ENCODE peak calls at places on chromosome 20, in nine cellular contexts. One of them, this sample, is unnamed.

GRCh38 chr20:17771206-17772004 is 71.6 kb downstream of the BANF2 start:
- DNase-seq in IMR-90: no peak
- DNase-seq in GM12864: no peak
- DNase-seq in neural progenitor cell: no peak
- DNase-seq in GM23338: no peak
- DNase-seq in ovary: no peak
- DNase-seq in fibroblast of lung: no peak
- DNase-seq in fibroblast of the aortic adventitia: no peak
- DNase-seq in adrenal gland: no peak
- DNase-seq in this sample: no peak

GRCh38 chr20:24823176-24823575 is 125.9 kb upstream of the CST7 start:
- DNase-seq in IMR-90: no peak
- DNase-seq in GM12864: no peak
- DNase-seq in neural progenitor cell: no peak
- DNase-seq in GM23338: no peak
- DNase-seq in ovary: no peak
- DNase-seq in fibroblast of lung: no peak
- DNase-seq in fibroblast of the aortic adventitia: no peak
- DNase-seq in adrenal gland: no peak
- DNase-seq in this sample: no peak

GRCh38 chr20:48684501-48685041 is 143.2 kb downstream of the PREX1 start:
- DNase-seq in IMR-90: no peak
- DNase-seq in GM12864: no peak
- DNase-seq in neural progenitor cell: no peak
- DNase-seq in GM23338: no peak
- DNase-seq in ovary: no peak
- DNase-seq in fibroblast of lung: no peak
- DNase-seq in fibroblast of the aortic adventitia: no peak
- DNase-seq in adrenal gland: peak; percentile 52
- DNase-seq in this sample: no peak

GRCh38 chr20:23877524-23877923 is 2.0 kb downstream of the CST5 start:
- DNase-seq in IMR-90: no peak
- DNase-seq in GM12864: no peak
- DNase-seq in neural progenitor cell: no peak
- DNase-seq in GM23338: no peak
- DNase-seq in ovary: no peak
- DNase-seq in fibroblast of lung: no peak
- DNase-seq in fibroblast of the aortic adventitia: no peak
- DNase-seq in adrenal gland: no peak
- DNase-seq in this sample: no peak

GRCh38 chr20:40393161-40393560 is 295.9 kb downstream of the MAFB start:
- DNase-seq in IMR-90: no peak
- DNase-seq in GM12864: no peak
- DNase-seq in neural progenitor cell: no peak
- DNase-seq in GM23338: peak; percentile 20
- DNase-seq in ovary: no peak
- DNase-seq in fibroblast of lung: no peak
- DNase-seq in fibroblast of the aortic adventitia: no peak
- DNase-seq in adrenal gland: no peak
- DNase-seq in this sample: no peak

GRCh38 chr20:42553374-42553773 is 636.3 kb downstream of the PTPRT start:
- DNase-seq in IMR-90: no peak
- DNase-seq in GM12864: no peak
- DNase-seq in neural progenitor cell: no peak
- DNase-seq in GM23338: no peak
- DNase-seq in ovary: no peak
- DNase-seq in fibroblast of lung: no peak
- DNase-seq in fibroblast of the aortic adventitia: no peak
- DNase-seq in adrenal gland: no peak
- DNase-seq in this sample: peak; percentile 39

GRCh38 chr20:32125511-32125910 is 16.0 kb downstream of the TM9SF4 start:
- DNase-seq in IMR-90: no peak
- DNase-seq in GM12864: no peak
- DNase-seq in neural progenitor cell: no peak
- DNase-seq in GM23338: peak; percentile 32
- DNase-seq in ovary: no peak
- DNase-seq in fibroblast of lung: no peak
- DNase-seq in fibroblast of the aortic adventitia: no peak
- DNase-seq in adrenal gland: no peak
- DNase-seq in this sample: no peak

GRCh38 chr20:58555078-58555765 is 40.0 kb upstream of the APCDD1L start:
- DNase-seq in IMR-90: peak; percentile 89
- DNase-seq in GM12864: no peak
- DNase-seq in neural progenitor cell: no peak
- DNase-seq in GM23338: no peak
- DNase-seq in ovary: no peak
- DNase-seq in fibroblast of lung: peak; percentile 74
- DNase-seq in fibroblast of the aortic adventitia: peak; percentile 87
- DNase-seq in adrenal gland: peak; percentile 37
- DNase-seq in this sample: no peak

GRCh38 chr20:36314734-36315544 is 8.8 kb downstream of the DLGAP4 start:
- DNase-seq in IMR-90: no peak
- DNase-seq in GM12864: no peak
- DNase-seq in neural progenitor cell: no peak
- DNase-seq in GM23338: no peak
- DNase-seq in ovary: no peak
- DNase-seq in fibroblast of lung: no peak
- DNase-seq in fibroblast of the aortic adventitia: no peak
- DNase-seq in adrenal gland: no peak
- DNase-seq in this sample: no peak

GRCh38 chr20:10481671-10482070 is 46.6 kb downstream of the SLX4IP start:
- DNase-seq in IMR-90: no peak
- DNase-seq in GM12864: no peak
- DNase-seq in neural progenitor cell: no peak
- DNase-seq in GM23338: no peak
- DNase-seq in ovary: no peak
- DNase-seq in fibroblast of lung: no peak
- DNase-seq in fibroblast of the aortic adventitia: no peak
- DNase-seq in adrenal gland: no peak
- DNase-seq in this sample: no peak

GRCh38 chr20:10475225-10475624 is 40.1 kb downstream of the SLX4IP start:
- DNase-seq in IMR-90: no peak
- DNase-seq in GM12864: no peak
- DNase-seq in neural progenitor cell: no peak
- DNase-seq in GM23338: no peak
- DNase-seq in ovary: no peak
- DNase-seq in fibroblast of lung: no peak
- DNase-seq in fibroblast of the aortic adventitia: no peak
- DNase-seq in adrenal gland: no peak
- DNase-seq in this sample: no peak

GRCh38 chr20:10476319-10476724 is 41.2 kb downstream of the SLX4IP start:
- DNase-seq in IMR-90: peak; percentile 51
- DNase-seq in GM12864: peak; percentile 54
- DNase-seq in neural progenitor cell: no peak
- DNase-seq in GM23338: no peak
- DNase-seq in ovary: no peak
- DNase-seq in fibroblast of lung: no peak
- DNase-seq in fibroblast of the aortic adventitia: peak; percentile 27
- DNase-seq in adrenal gland: no peak
- DNase-seq in this sample: peak; percentile 39

GRCh38 chr20:10478205-10478604 is 43.1 kb downstream of the SLX4IP start:
- DNase-seq in IMR-90: no peak
- DNase-seq in GM12864: peak; percentile 75
- DNase-seq in neural progenitor cell: no peak
- DNase-seq in GM23338: no peak
- DNase-seq in ovary: no peak
- DNase-seq in fibroblast of lung: no peak
- DNase-seq in fibroblast of the aortic adventitia: no peak
- DNase-seq in adrenal gland: no peak
- DNase-seq in this sample: peak; percentile 26

DNA sequence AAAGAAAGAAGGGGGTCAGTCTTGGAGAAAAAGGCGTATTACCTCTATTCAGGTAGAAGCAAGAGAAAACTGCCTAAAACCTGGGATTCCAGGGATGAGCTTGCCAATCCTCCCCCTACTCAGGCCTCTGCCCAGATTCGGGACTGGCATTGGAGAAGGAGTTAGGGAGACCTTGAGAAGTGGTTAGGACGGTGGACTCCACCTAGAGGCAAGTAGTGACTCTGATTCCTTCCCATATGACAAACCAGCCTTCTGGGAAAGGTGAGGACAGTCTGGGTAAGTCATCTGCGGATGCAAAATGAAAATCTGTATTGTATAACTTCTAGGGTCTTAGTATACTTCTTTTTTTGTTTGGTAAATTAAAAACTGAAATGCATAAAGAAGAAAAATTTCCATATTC is 43.8 kb downstream of the SLX4IP start:
- DNase-seq in IMR-90: no peak
- DNase-seq in GM12864: no peak
- DNase-seq in neural progenitor cell: no peak
- DNase-seq in GM23338: no peak
- DNase-seq in ovary: no peak
- DNase-seq in fibroblast of lung: no peak
- DNase-seq in fibroblast of the aortic adventitia: no peak
- DNase-seq in adrenal gland: no peak
- DNase-seq in this sample: no peak
- TF ChIP-seq CTCF in IMR-90: no peak
- TF ChIP-seq CTCF in GM12864: no peak
- TF ChIP-seq CTCF in neural progenitor cell: no peak
- TF ChIP-seq CTCF in GM23338: peak; percentile 25
- TF ChIP-seq CTCF in ovary: no peak
- TF ChIP-seq CTCF in fibroblast of lung: no peak
- TF ChIP-seq CTCF in fibroblast of the aortic adventitia: no peak
- TF ChIP-seq CTCF in adrenal gland: no peak
- TF ChIP-seq CTCF in this sample: no peak

GRCh38 chr20:9884061-9884460 is 45.2 kb upstream of the PAK5 start:
- DNase-seq in IMR-90: no peak
- DNase-seq in GM12864: no peak
- DNase-seq in neural progenitor cell: peak; percentile 6
- DNase-seq in GM23338: peak; percentile 53
- DNase-seq in ovary: no peak
- DNase-seq in fibroblast of lung: no peak
- DNase-seq in fibroblast of the aortic adventitia: no peak
- DNase-seq in adrenal gland: no peak
- DNase-seq in this sample: no peak

GRCh38 chr20:9889270-9889981 is 50.5 kb upstream of the PAK5 start:
- DNase-seq in IMR-90: no peak
- DNase-seq in GM12864: peak; percentile 5
- DNase-seq in neural progenitor cell: no peak
- DNase-seq in GM23338: no peak
- DNase-seq in ovary: no peak
- DNase-seq in fibroblast of lung: no peak
- DNase-seq in fibroblast of the aortic adventitia: no peak
- DNase-seq in adrenal gland: no peak
- DNase-seq in this sample: peak; percentile 11

GRCh38 chr20:9886227-9886626 is 47.4 kb upstream of the PAK5 start:
- DNase-seq in IMR-90: peak; percentile 0
- DNase-seq in GM12864: no peak
- DNase-seq in neural progenitor cell: no peak
- DNase-seq in GM23338: no peak
- DNase-seq in ovary: no peak
- DNase-seq in fibroblast of lung: peak; percentile 61
- DNase-seq in fibroblast of the aortic adventitia: no peak
- DNase-seq in adrenal gland: no peak
- DNase-seq in this sample: no peak

DNA sequence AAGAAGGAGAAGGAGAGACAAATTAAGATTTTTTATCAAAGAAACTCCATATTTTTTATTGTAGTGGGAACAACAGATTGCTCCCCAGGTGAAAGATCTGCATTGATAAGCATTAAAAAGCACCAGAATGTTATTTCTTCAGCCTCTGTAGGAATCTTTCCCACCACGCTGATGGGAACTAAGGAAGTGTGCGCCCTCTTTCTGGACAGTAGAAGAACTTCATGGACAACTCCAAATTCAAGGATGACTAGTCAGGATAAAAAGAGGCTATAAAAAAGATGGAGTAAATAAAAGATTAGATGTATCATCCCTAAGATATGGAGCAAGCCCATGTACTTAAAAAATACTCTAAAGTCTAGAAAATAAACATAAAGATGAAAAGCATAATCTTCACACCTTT is 45.8 kb upstream of the PAK5 start:
- DNase-seq in IMR-90: peak; percentile 1
- DNase-seq in GM12864: no peak
- DNase-seq in neural progenitor cell: no peak
- DNase-seq in GM23338: peak; percentile 43
- DNase-seq in ovary: no peak
- DNase-seq in fibroblast of lung: no peak
- DNase-seq in fibroblast of the aortic adventitia: no peak
- DNase-seq in adrenal gland: peak; percentile 17
- DNase-seq in this sample: no peak
- TF ChIP-seq CTCF in IMR-90: no peak
- TF ChIP-seq CTCF in GM12864: no peak
- TF ChIP-seq CTCF in neural progenitor cell: no peak
- TF ChIP-seq CTCF in GM23338: peak; percentile 45
- TF ChIP-seq CTCF in ovary: no peak
- TF ChIP-seq CTCF in fibroblast of lung: no peak
- TF ChIP-seq CTCF in fibroblast of the aortic adventitia: no peak
- TF ChIP-seq CTCF in adrenal gland: peak; percentile 24
- TF ChIP-seq CTCF in this sample: no peak

GRCh38 chr20:4295226-4295625 is 279.9 kb upstream of the RNF24 start:
- DNase-seq in IMR-90: no peak
- DNase-seq in GM12864: no peak
- DNase-seq in neural progenitor cell: no peak
- DNase-seq in GM23338: no peak
- DNase-seq in ovary: no peak
- DNase-seq in fibroblast of lung: no peak
- DNase-seq in fibroblast of the aortic adventitia: no peak
- DNase-seq in adrenal gland: no peak
- DNase-seq in this sample: no peak

DNA sequence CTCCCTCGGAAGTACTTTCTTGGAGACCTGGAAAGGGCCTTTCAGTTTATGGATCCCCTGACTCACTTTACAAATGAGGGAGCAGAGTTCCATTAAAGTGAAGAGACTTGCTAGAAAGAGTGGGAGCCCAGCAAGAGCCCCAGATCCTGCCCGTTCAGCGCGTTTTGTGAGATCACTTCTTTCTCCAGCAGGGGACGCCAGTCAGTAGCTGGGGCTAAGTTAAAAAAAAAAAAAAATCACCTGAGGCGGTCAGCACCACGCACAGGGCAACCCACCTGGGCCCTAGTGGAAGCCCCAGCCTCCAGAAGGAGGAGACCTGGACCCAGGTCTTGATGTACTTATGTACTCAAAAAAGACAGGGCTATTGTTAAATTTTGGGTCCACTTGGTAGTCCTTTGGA is 274.5 kb upstream of the RNF24 start:
- DNase-seq in IMR-90: no peak
- DNase-seq in GM12864: no peak
- DNase-seq in neural progenitor cell: no peak
- DNase-seq in GM23338: peak; percentile 2
- DNase-seq in ovary: no peak
- DNase-seq in fibroblast of lung: no peak
- DNase-seq in fibroblast of the aortic adventitia: no peak
- DNase-seq in adrenal gland: no peak
- DNase-seq in this sample: no peak
- TF ChIP-seq CTCF in IMR-90: no peak
- TF ChIP-seq CTCF in GM12864: peak; percentile 37
- TF ChIP-seq CTCF in neural progenitor cell: peak; percentile 6
- TF ChIP-seq CTCF in GM23338: no peak
- TF ChIP-seq CTCF in ovary: no peak
- TF ChIP-seq CTCF in fibroblast of lung: no peak
- TF ChIP-seq CTCF in fibroblast of the aortic adventitia: no peak
- TF ChIP-seq CTCF in adrenal gland: no peak
- TF ChIP-seq CTCF in this sample: no peak

DNA sequence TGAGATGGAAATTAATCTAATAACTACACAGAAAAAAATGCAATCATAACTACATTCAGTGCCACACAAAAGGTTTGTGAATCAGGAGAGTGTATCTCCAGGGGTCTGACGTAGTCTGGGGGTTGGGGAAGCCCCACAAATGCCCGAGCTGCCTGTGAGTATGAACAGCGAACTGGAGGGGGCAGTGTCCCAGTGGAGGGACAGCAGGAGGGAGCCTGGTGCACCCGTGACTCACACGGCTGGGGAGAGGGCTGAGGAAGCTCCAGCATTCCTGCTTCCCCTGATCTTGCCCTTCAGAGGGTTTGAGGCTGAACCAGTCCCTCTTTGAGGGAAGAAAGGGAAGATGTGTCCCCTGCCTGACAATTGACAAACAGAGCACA is 78.9 kb downstream of the CDH26 start:
- DNase-seq in IMR-90: peak; percentile 59
- DNase-seq in GM12864: no peak
- DNase-seq in neural progenitor cell: no peak
- DNase-seq in GM23338: peak; percentile 48
- DNase-seq in ovary: no peak
- DNase-seq in fibroblast of lung: no peak
- DNase-seq in fibroblast of the aortic adventitia: no peak
- DNase-seq in adrenal gland: no peak
- DNase-seq in this sample: no peak
- TF ChIP-seq CTCF in IMR-90: peak; percentile 51
- TF ChIP-seq CTCF in GM12864: no peak
- TF ChIP-seq CTCF in neural progenitor cell: no peak
- TF ChIP-seq CTCF in GM23338: peak; percentile 36
- TF ChIP-seq CTCF in ovary: no peak
- TF ChIP-seq CTCF in fibroblast of lung: peak; percentile 25
- TF ChIP-seq CTCF in fibroblast of the aortic adventitia: no peak
- TF ChIP-seq CTCF in adrenal gland: no peak
- TF ChIP-seq CTCF in this sample: no peak

This sample was measured in GM20000.